ENCODE peak calls at places on chromosomes 11 and 22, in seven cellular contexts. E, Q, V, G, T, B and R are unnamed samples.

GRCh38 chr11:4181780-4182721 is 87.5 kb downstream of the RRM1 start:
- DNase-seq in E (peak; percentile 54), Q (peak; percentile 82), V (no peak), G (no peak), T (peak; percentile 81), B (peak; percentile 60), R (peak; percentile 47)

GRCh38 chr22:23632178-23632577 is at the start of gene DRICH1:
- DNase-seq in E (no peak), Q (no peak), V (no peak), G (no peak), T (no peak), B (no peak), R (no peak)

GRCh38 chr22:47629273-47629711 is 866.8 kb downstream of the TBC1D22A start:
- DNase-seq in E (no peak), Q (peak; percentile 23), V (no peak), G (no peak), T (no peak), B (no peak), R (no peak)

GRCh38 chr22:42670921-42671709 is 21.9 kb upstream of the CYB5R3 start:
- DNase-seq in E (peak; percentile 66), Q (no peak), V (no peak), G (no peak), T (no peak), B (no peak), R (no peak)

GRCh38 chr11:1534682-1535081 is 37.4 kb downstream of the DUSP8 start:
- DNase-seq in E (no peak), Q (no peak), V (no peak), G (no peak), T (no peak), B (no peak), R (no peak)

GRCh38 chr11:532512-533048 is 2.8 kb downstream of the HRAS start:
- DNase-seq in E (no peak), Q (no peak), V (no peak), G (no peak), T (peak; percentile 76), B (no peak), R (no peak)

GRCh38 chr22:49719046-49719445 is 108.6 kb downstream of the BRD1 start:
- DNase-seq in E (no peak), Q (peak; percentile 5), V (peak; percentile 36), G (no peak), T (no peak), B (no peak), R (no peak)

GRCh38 chr22:44752285-44753188 is at the start of gene ARHGAP8:
- DNase-seq in E (no peak), Q (peak; percentile 60), V (no peak), G (no peak), T (peak; percentile 75), B (peak; percentile 63), R (no peak)

GRCh38 chr22:41501209-41501608 is 32.3 kb downstream of the ACO2 start:
- DNase-seq in E (peak; percentile 16), Q (no peak), V (no peak), G (no peak), T (no peak), B (no peak), R (no peak)

DNA sequence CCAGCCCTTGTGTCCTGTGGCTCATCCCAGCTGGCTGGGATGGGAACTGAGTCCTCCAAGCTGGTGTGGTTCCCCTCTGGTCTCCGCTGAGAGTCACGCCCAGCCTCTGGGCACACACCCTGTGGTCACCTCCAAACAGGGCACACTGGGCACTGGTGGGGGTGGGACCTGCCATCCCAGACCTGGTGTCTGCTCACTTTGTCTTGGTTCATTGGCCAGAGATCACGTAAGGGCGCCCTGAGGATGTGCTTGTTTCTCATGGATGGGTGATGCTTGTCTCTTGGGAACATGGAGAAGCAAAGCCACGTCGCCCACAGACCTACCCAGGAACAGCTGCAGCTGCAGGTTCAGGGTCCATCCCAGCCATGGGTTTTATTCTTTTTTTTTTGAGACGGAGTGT is 43.1 kb downstream of the LRP5 start:
- DNase-seq in E (no peak), Q (no peak), V (no peak), G (no peak), T (no peak), B (no peak), R (no peak)
- TF ChIP-seq POLR2AphosphoS5 in E (no peak), Q (no peak), V (no peak), G (no peak), T (no peak), B (no peak), R (no peak)

DNA sequence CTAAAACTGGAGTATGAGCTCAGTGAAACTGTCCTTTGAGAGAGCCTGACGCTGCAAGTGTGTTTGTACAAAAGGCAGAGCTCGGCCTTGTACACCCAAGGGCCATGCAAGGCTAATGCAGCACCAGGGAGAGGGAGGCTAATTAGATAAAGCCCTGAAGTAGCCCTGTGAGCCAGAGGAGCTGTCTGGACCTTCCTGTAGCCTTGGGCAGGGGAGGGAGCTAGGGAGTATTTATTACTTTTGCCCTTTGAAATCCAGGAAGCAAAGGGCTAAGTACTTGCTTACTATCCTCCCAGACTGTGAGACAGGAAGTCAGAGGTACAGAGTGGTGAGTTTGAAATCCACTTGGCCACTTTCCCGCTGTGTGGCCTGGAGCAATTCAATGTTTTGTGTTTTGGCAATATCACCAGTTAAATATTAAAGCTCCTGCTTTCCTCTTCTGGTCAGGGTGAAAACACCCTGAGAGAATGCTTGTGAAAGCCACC is 10.2 kb upstream of the LDHA start:
- DNase-seq in E (peak; percentile 69), Q (peak; percentile 63), V (peak; percentile 88), G (peak; percentile 90), T (peak; percentile 76), B (peak; percentile 77), R (no peak)
- TF ChIP-seq POLR2A in E (no peak), Q (no peak), V (no peak), G (no peak), T (no peak), B (no peak), R (peak; percentile 54)

DNA sequence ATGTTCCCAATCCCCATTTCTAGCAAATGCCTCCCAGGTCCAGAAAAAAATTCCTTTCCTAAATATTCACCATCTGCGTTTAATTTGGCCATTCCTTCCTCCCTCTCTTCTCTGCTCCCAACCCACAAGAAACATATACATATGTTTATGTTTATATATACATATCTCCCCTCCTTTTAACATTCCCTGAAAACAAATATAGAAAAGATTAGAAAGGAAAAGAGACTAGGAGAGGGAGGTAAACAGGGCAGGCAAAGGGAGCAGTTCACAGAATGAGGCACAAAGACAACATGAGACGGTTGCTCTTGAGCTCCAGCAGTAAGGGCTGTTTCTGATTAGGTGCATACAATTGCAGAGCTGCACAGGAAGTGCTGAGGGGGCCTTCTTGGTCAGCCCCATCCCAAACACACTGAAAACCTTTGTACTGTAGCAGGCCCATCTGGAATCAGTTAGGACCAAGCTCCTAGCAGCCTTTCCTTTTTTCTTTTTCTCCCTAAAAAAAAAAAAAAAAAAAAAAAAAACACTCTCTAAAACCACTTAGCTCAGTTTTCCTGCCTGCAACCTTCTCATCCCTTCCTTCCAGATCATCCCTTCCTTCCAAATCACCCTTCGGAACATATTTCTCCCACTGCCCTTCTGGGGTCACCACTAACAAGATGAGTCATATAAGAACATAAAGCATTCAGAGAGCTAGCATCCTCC is 57.1 kb downstream of the RBFOX2 start:
- DNase-seq in E (peak; percentile 61), Q (no peak), V (no peak), G (no peak), T (no peak), B (no peak), R (no peak)
- TF ChIP-seq POLR2AphosphoS5 in E (no peak), Q (no peak), V (no peak), G (no peak), T (no peak), B (no peak), R (no peak)

GRCh38 chr22:19870153-19871022 is 15.7 kb upstream of the GNB1L start:
- DNase-seq in E (no peak), Q (no peak), V (peak; percentile 50), G (peak; percentile 55), T (peak; percentile 69), B (no peak), R (no peak)

GRCh38 chr22:19867617-19868016 is 12.9 kb upstream of the GNB1L start:
- DNase-seq in E (no peak), Q (no peak), V (no peak), G (peak; percentile 28), T (peak; percentile 25), B (no peak), R (no peak)

GRCh38 chr22:19869497-19870152 is 15.0 kb upstream of the GNB1L start:
- DNase-seq in E (no peak), Q (no peak), V (peak; percentile 49), G (peak; percentile 45), T (peak; percentile 73), B (no peak), R (no peak)

GRCh38 chr22:19868333-19868732 is 13.7 kb upstream of the GNB1L start:
- DNase-seq in E (no peak), Q (no peak), V (no peak), G (no peak), T (no peak), B (no peak), R (no peak)

GRCh38 chr22:19868773-19869471 is 14.2 kb upstream of the GNB1L start:
- DNase-seq in E (no peak), Q (no peak), V (peak; percentile 48), G (peak; percentile 58), T (peak; percentile 62), B (no peak), R (no peak)
- TF ChIP-seq POLR2A in E (no peak), Q (no peak), V (no peak), G (no peak), T (no peak), B (no peak), R (no peak)

DNA sequence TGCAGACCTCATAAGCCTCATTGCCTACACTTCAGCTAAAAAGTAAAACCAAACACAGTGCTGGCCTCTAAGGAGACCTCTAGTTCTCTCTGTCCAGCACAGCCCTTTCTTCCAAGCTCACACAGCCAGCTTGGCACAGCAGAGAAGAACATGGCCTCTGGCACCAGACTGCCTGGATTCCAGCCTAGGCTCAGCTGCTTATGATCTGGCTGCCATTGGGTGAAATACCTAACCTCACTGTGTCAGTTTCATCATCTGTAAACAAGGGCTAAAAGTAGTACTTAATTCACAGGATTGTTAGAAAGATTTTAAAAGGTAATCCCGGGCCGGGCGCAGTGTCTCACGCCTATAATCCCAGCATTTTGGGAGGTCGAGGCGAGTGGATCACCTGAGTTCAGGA is 9.9 kb upstream of the ACER3 start:
- DNase-seq in E (no peak), Q (no peak), V (no peak), G (no peak), T (no peak), B (no peak), R (no peak)
- TF ChIP-seq POLR2AphosphoS5 in E (no peak), Q (no peak), V (no peak), G (no peak), T (no peak), B (peak; percentile 38), R (no peak)

GRCh38 chr22:30371321-30371720 is 14.5 kb downstream of the CCDC157 start:
- DNase-seq in E (no peak), Q (no peak), V (no peak), G (no peak), T (no peak), B (no peak), R (no peak)
- TF ChIP-seq POLR2A in E (no peak), Q (no peak), V (no peak), G (no peak), T (no peak), B (no peak), R (no peak)